ENCODE peak calls at places on chromosomes 16 and 17, in eight cellular contexts. One of them, this sample, is unnamed.

GRCh38 chr17:68539536-68540469 is 27.6 kb downstream of the PRKAR1A start:
- DNase-seq in NCI-H1436: no peak
- DNase-seq in GM04503: peak; percentile 6
- DNase-seq in HEK293T: no peak
- DNase-seq in lung: peak; percentile 74
- DNase-seq in NCI-H1694: no peak
- DNase-seq in retinal pigment epithelial cell: peak; percentile 2
- DNase-seq in stimulated activated CD4-positive, alpha-beta T cell treated with anti-CD3 and anti-CD28 coated beads, Interleukin-15, amount 100 ng/mL, for 1 hour: no peak
- DNase-seq in this sample: no peak

GRCh38 chr17:74303300-74303699 is 22.7 kb upstream of the KIF19 start:
- DNase-seq in HEK293T: no peak
- DNase-seq in NCI-H1694: no peak
- DNase-seq in stimulated activated CD4-positive, alpha-beta T cell treated with anti-CD3 and anti-CD28 coated beads, Interleukin-15, amount 100 ng/mL, for 1 hour: no peak
- DNase-seq in lung: no peak
- DNase-seq in GM04503: no peak
- DNase-seq in retinal pigment epithelial cell: no peak
- DNase-seq in NCI-H1436: no peak
- DNase-seq in this sample: no peak

GRCh38 chr16:86261379-86261778 is 248.9 kb upstream of the FOXF1 start:
- DNase-seq in lung: no peak
- DNase-seq in GM04503: no peak
- DNase-seq in NCI-H1694: no peak
- DNase-seq in HEK293T: peak; percentile 54
- DNase-seq in stimulated activated CD4-positive, alpha-beta T cell treated with anti-CD3 and anti-CD28 coated beads, Interleukin-15, amount 100 ng/mL, for 1 hour: no peak
- DNase-seq in retinal pigment epithelial cell: no peak
- DNase-seq in NCI-H1436: no peak
- DNase-seq in this sample: no peak

GRCh38 chr17:28760561-28760960 is 16.8 kb downstream of the TRAF4 start:
- DNase-seq in GM04503: no peak
- DNase-seq in lung: no peak
- DNase-seq in NCI-H1694: no peak
- DNase-seq in NCI-H1436: no peak
- DNase-seq in HEK293T: no peak
- DNase-seq in stimulated activated CD4-positive, alpha-beta T cell treated with anti-CD3 and anti-CD28 coated beads, Interleukin-15, amount 100 ng/mL, for 1 hour: no peak
- DNase-seq in retinal pigment epithelial cell: no peak
- DNase-seq in this sample: no peak

GRCh38 chr17:78800132-78800931 is 18.3 kb upstream of the CYTH1 start:
- DNase-seq in retinal pigment epithelial cell: no peak
- DNase-seq in NCI-H1694: no peak
- DNase-seq in lung: no peak
- DNase-seq in NCI-H1436: no peak
- DNase-seq in HEK293T: no peak
- DNase-seq in GM04503: no peak
- DNase-seq in stimulated activated CD4-positive, alpha-beta T cell treated with anti-CD3 and anti-CD28 coated beads, Interleukin-15, amount 100 ng/mL, for 1 hour: no peak
- DNase-seq in this sample: no peak

GRCh38 chr17:43468746-43469544 is 14.8 kb upstream of the DHX8 start:
- DNase-seq in NCI-H1436: no peak
- DNase-seq in stimulated activated CD4-positive, alpha-beta T cell treated with anti-CD3 and anti-CD28 coated beads, Interleukin-15, amount 100 ng/mL, for 1 hour: no peak
- DNase-seq in retinal pigment epithelial cell: peak; percentile 73
- DNase-seq in lung: no peak
- DNase-seq in NCI-H1694: peak; percentile 75
- DNase-seq in HEK293T: no peak
- DNase-seq in GM04503: peak; percentile 88
- DNase-seq in this sample: peak; percentile 50

GRCh38 chr17:29718446-29719039 is 95.8 kb upstream of the CORO6 start:
- DNase-seq in stimulated activated CD4-positive, alpha-beta T cell treated with anti-CD3 and anti-CD28 coated beads, Interleukin-15, amount 100 ng/mL, for 1 hour: no peak
- DNase-seq in NCI-H1694: no peak
- DNase-seq in GM04503: no peak
- DNase-seq in HEK293T: no peak
- DNase-seq in lung: no peak
- DNase-seq in NCI-H1436: no peak
- DNase-seq in retinal pigment epithelial cell: no peak
- DNase-seq in this sample: no peak

GRCh38 chr17:17324616-17325015 is 21.4 kb downstream of the NT5M start:
- DNase-seq in stimulated activated CD4-positive, alpha-beta T cell treated with anti-CD3 and anti-CD28 coated beads, Interleukin-15, amount 100 ng/mL, for 1 hour: no peak
- DNase-seq in NCI-H1694: no peak
- DNase-seq in retinal pigment epithelial cell: no peak
- DNase-seq in NCI-H1436: no peak
- DNase-seq in HEK293T: no peak
- DNase-seq in lung: no peak
- DNase-seq in GM04503: no peak
- DNase-seq in this sample: no peak

GRCh38 chr16:60166111-60166510 is 1432.0 kb upstream of the GOT2 start:
- DNase-seq in GM04503: no peak
- DNase-seq in NCI-H1436: no peak
- DNase-seq in lung: no peak
- DNase-seq in NCI-H1694: no peak
- DNase-seq in HEK293T: no peak
- DNase-seq in retinal pigment epithelial cell: no peak
- DNase-seq in stimulated activated CD4-positive, alpha-beta T cell treated with anti-CD3 and anti-CD28 coated beads, Interleukin-15, amount 100 ng/mL, for 1 hour: no peak
- DNase-seq in this sample: no peak

GRCh38 chr16:52474679-52475078 is 72.3 kb downstream of the TOX3 start:
- DNase-seq in GM04503: no peak
- DNase-seq in stimulated activated CD4-positive, alpha-beta T cell treated with anti-CD3 and anti-CD28 coated beads, Interleukin-15, amount 100 ng/mL, for 1 hour: no peak
- DNase-seq in retinal pigment epithelial cell: no peak
- DNase-seq in NCI-H1694: no peak
- DNase-seq in lung: no peak
- DNase-seq in HEK293T: no peak
- DNase-seq in NCI-H1436: no peak
- DNase-seq in this sample: no peak

GRCh38 chr17:81667754-81668153 is 1.2 kb downstream of the CCDC137 start:
- DNase-seq in HEK293T: peak; percentile 67
- DNase-seq in retinal pigment epithelial cell: no peak
- DNase-seq in NCI-H1694: no peak
- DNase-seq in NCI-H1436: no peak
- DNase-seq in GM04503: no peak
- DNase-seq in stimulated activated CD4-positive, alpha-beta T cell treated with anti-CD3 and anti-CD28 coated beads, Interleukin-15, amount 100 ng/mL, for 1 hour: no peak
- DNase-seq in lung: no peak
- DNase-seq in this sample: no peak

GRCh38 chr16:1363501-1364041 is 11.8 kb downstream of the GNPTG start:
- DNase-seq in stimulated activated CD4-positive, alpha-beta T cell treated with anti-CD3 and anti-CD28 coated beads, Interleukin-15, amount 100 ng/mL, for 1 hour: peak; percentile 64
- DNase-seq in NCI-H1436: peak; percentile 30
- DNase-seq in GM04503: no peak
- DNase-seq in HEK293T: peak; percentile 87
- DNase-seq in retinal pigment epithelial cell: no peak
- DNase-seq in lung: peak; percentile 58
- DNase-seq in NCI-H1694: peak; percentile 14
- DNase-seq in this sample: no peak

GRCh38 chr17:4536259-4536741 is 18.9 kb downstream of the MYBBP1A start:
- DNase-seq in lung: no peak
- DNase-seq in NCI-H1436: no peak
- DNase-seq in stimulated activated CD4-positive, alpha-beta T cell treated with anti-CD3 and anti-CD28 coated beads, Interleukin-15, amount 100 ng/mL, for 1 hour: no peak
- DNase-seq in retinal pigment epithelial cell: no peak
- DNase-seq in HEK293T: no peak
- DNase-seq in GM04503: no peak
- DNase-seq in NCI-H1694: no peak
- DNase-seq in this sample: no peak

This sample was measured in AG09319.